ENCODE peak calls at places on chromosomes 2 and 18, in four cellular contexts. One of them, this sample, is unnamed.

GRCh38 chr2:62217980-62218379 is 22.1 kb downstream of the B3GNT2 start:
- DNase-seq in Calu3: no peak
- DNase-seq in colonic mucosa: no peak
- DNase-seq in progenitor cell of endocrine pancreas: no peak
- DNase-seq in this sample: no peak

GRCh38 chr2:122519806-122520205 is 764.4 kb downstream of the TSN start:
- DNase-seq in Calu3: no peak
- DNase-seq in progenitor cell of endocrine pancreas: no peak
- DNase-seq in colonic mucosa: no peak
- DNase-seq in this sample: no peak

GRCh38 chr18:7349181-7349837 is 118.4 kb downstream of the LRRC30 start:
- DNase-seq in progenitor cell of endocrine pancreas: no peak
- DNase-seq in Calu3: no peak
- DNase-seq in colonic mucosa: no peak
- DNase-seq in this sample: no peak

GRCh38 chr2:226791056-226791486 is 8.5 kb downstream of the IRS1 start:
- DNase-seq in Calu3: no peak
- DNase-seq in progenitor cell of endocrine pancreas: no peak
- DNase-seq in colonic mucosa: peak; percentile 59
- DNase-seq in this sample: no peak

GRCh38 chr18:13461936-13462335 is 243.4 kb downstream of the LDLRAD4 start:
- DNase-seq in progenitor cell of endocrine pancreas: no peak
- DNase-seq in colonic mucosa: no peak
- DNase-seq in Calu3: no peak
- DNase-seq in this sample: no peak

GRCh38 chr2:176931588-176932563 is 280.7 kb upstream of the HNRNPA3 start:
- DNase-seq in progenitor cell of endocrine pancreas: no peak
- DNase-seq in Calu3: no peak
- DNase-seq in colonic mucosa: no peak
- DNase-seq in this sample: no peak

GRCh38 chr2:149042881-149043280 is 4.4 kb downstream of the LYPD6B start:
- DNase-seq in progenitor cell of endocrine pancreas: no peak
- DNase-seq in colonic mucosa: no peak
- DNase-seq in Calu3: no peak
- DNase-seq in this sample: no peak

GRCh38 chr18:77000527-77000926 is 132.1 kb downstream of the MBP start:
- DNase-seq in colonic mucosa: peak; percentile 54
- DNase-seq in progenitor cell of endocrine pancreas: no peak
- DNase-seq in Calu3: peak; percentile 82
- DNase-seq in this sample: no peak

GRCh38 chr2:5914831-5915611 is 222.8 kb downstream of the SOX11 start:
- DNase-seq in progenitor cell of endocrine pancreas: peak; percentile 49
- DNase-seq in Calu3: no peak
- DNase-seq in colonic mucosa: no peak
- DNase-seq in this sample: no peak

GRCh38 chr2:121855456-121855985 is 100.1 kb downstream of the TSN start:
- DNase-seq in progenitor cell of endocrine pancreas: no peak
- DNase-seq in Calu3: no peak
- DNase-seq in colonic mucosa: no peak
- DNase-seq in this sample: no peak

GRCh38 chr2:173226899-173227692 is 127.6 kb upstream of the CDCA7 start:
- DNase-seq in colonic mucosa: peak; percentile 41
- DNase-seq in Calu3: peak; percentile 19
- DNase-seq in progenitor cell of endocrine pancreas: no peak
- DNase-seq in this sample: no peak

GRCh38 chr2:9152975-9153402 is 53.6 kb upstream of the ASAP2 start:
- DNase-seq in colonic mucosa: no peak
- DNase-seq in Calu3: no peak
- DNase-seq in progenitor cell of endocrine pancreas: no peak
- DNase-seq in this sample: no peak

GRCh38 chr2:16218651-16219050 is 278.3 kb downstream of the MYCN start:
- DNase-seq in colonic mucosa: peak; percentile 60
- DNase-seq in Calu3: peak; percentile 53
- DNase-seq in progenitor cell of endocrine pancreas: no peak
- DNase-seq in this sample: no peak

GRCh38 chr2:213086566-213086965 is 64.8 kb downstream of the IKZF2 start:
- DNase-seq in Calu3: no peak
- DNase-seq in progenitor cell of endocrine pancreas: no peak
- DNase-seq in colonic mucosa: no peak
- DNase-seq in this sample: no peak

GRCh38 chr2:99659874-99660273 is 170.1 kb upstream of the REV1 start:
- DNase-seq in colonic mucosa: no peak
- DNase-seq in progenitor cell of endocrine pancreas: no peak
- DNase-seq in Calu3: no peak
- DNase-seq in this sample: no peak

GRCh38 chr2:11058129-11058528 is 97.1 kb upstream of the SLC66A3 start:
- DNase-seq in Calu3: no peak
- DNase-seq in colonic mucosa: no peak
- DNase-seq in progenitor cell of endocrine pancreas: no peak
- DNase-seq in this sample: no peak

GRCh38 chr2:213238753-213239591 is 45.3 kb upstream of the SPAG16 start:
- DNase-seq in progenitor cell of endocrine pancreas: no peak
- DNase-seq in colonic mucosa: no peak
- DNase-seq in Calu3: peak; percentile 77
- DNase-seq in this sample: no peak

GRCh38 chr18:78776706-78777105 is 202.9 kb upstream of the SALL3 start:
- DNase-seq in progenitor cell of endocrine pancreas: no peak
- DNase-seq in colonic mucosa: peak; percentile 41
- DNase-seq in Calu3: no peak
- DNase-seq in this sample: no peak

GRCh38 chr18:7873316-7873715 is 306.2 kb downstream of the PTPRM start:
- DNase-seq in colonic mucosa: no peak
- DNase-seq in progenitor cell of endocrine pancreas: no peak
- DNase-seq in Calu3: no peak
- DNase-seq in this sample: no peak

GRCh38 chr2:236912316-236913153 is 173.2 kb upstream of the COPS8 start:
- DNase-seq in Calu3: no peak
- DNase-seq in progenitor cell of endocrine pancreas: no peak
- DNase-seq in colonic mucosa: no peak
- DNase-seq in this sample: no peak

GRCh38 chr18:44716697-44717163 is 36.0 kb downstream of the SETBP1 start:
- DNase-seq in Calu3: no peak
- DNase-seq in progenitor cell of endocrine pancreas: no peak
- DNase-seq in colonic mucosa: no peak
- DNase-seq in this sample: no peak

GRCh38 chr2:88582030-88582429 is 45.2 kb downstream of the EIF2AK3 start:
- DNase-seq in progenitor cell of endocrine pancreas: no peak
- DNase-seq in colonic mucosa: no peak
- DNase-seq in Calu3: no peak
- DNase-seq in this sample: no peak

GRCh38 chr2:234391625-234392024 is 105.3 kb downstream of the ARL4C start:
- DNase-seq in colonic mucosa: no peak
- DNase-seq in Calu3: no peak
- DNase-seq in progenitor cell of endocrine pancreas: no peak
- DNase-seq in this sample: no peak

GRCh38 chr18:11991021-11991770 is 9.9 kb downstream of the IMPA2 start:
- DNase-seq in colonic mucosa: no peak
- DNase-seq in progenitor cell of endocrine pancreas: no peak
- DNase-seq in Calu3: no peak
- DNase-seq in this sample: no peak

GRCh38 chr2:152304845-152305244 is 30.1 kb upstream of the FMNL2 start:
- DNase-seq in progenitor cell of endocrine pancreas: no peak
- DNase-seq in colonic mucosa: no peak
- DNase-seq in Calu3: no peak
- DNase-seq in this sample: no peak

GRCh38 chr2:239732666-239733010 is 292.5 kb downstream of the NDUFA10 start:
- DNase-seq in progenitor cell of endocrine pancreas: no peak
- DNase-seq in Calu3: no peak
- DNase-seq in colonic mucosa: no peak
- DNase-seq in this sample: no peak

GRCh38 chr2:172200495-172201085 is 97.9 kb upstream of the DLX2 start:
- DNase-seq in Calu3: no peak
- DNase-seq in colonic mucosa: peak; percentile 49
- DNase-seq in progenitor cell of endocrine pancreas: no peak
- DNase-seq in this sample: no peak

GRCh38 chr2:46241344-46241743 is 55.9 kb upstream of the EPAS1 start:
- DNase-seq in colonic mucosa: no peak
- DNase-seq in progenitor cell of endocrine pancreas: no peak
- DNase-seq in Calu3: no peak
- DNase-seq in this sample: no peak

GRCh38 chr2:231701456-231702373 is 6.6 kb upstream of the PTMA start:
- DNase-seq in progenitor cell of endocrine pancreas: no peak
- DNase-seq in Calu3: no peak
- DNase-seq in colonic mucosa: no peak
- DNase-seq in this sample: no peak

GRCh38 chr18:67938691-67939090 is 422.2 kb upstream of the DSEL start:
- DNase-seq in Calu3: no peak
- DNase-seq in progenitor cell of endocrine pancreas: no peak
- DNase-seq in colonic mucosa: no peak
- DNase-seq in this sample: no peak

GRCh38 chr2:17628349-17629261 is 88.1 kb downstream of the VSNL1 start:
- DNase-seq in Calu3: no peak
- DNase-seq in colonic mucosa: no peak
- DNase-seq in progenitor cell of endocrine pancreas: no peak
- DNase-seq in this sample: no peak

GRCh38 chr2:100895402-100895801 is 75.5 kb downstream of the NPAS2 start:
- DNase-seq in progenitor cell of endocrine pancreas: no peak
- DNase-seq in Calu3: peak; percentile 67
- DNase-seq in colonic mucosa: peak; percentile 72
- DNase-seq in this sample: no peak

GRCh38 chr2:229410946-229411345 is 139.9 kb upstream of the PID1 start:
- DNase-seq in Calu3: no peak
- DNase-seq in progenitor cell of endocrine pancreas: no peak
- DNase-seq in colonic mucosa: no peak
- DNase-seq in this sample: no peak

GRCh38 chr2:17758123-17758522 is 4.2 kb downstream of the GEN1 start:
- DNase-seq in colonic mucosa: no peak
- DNase-seq in Calu3: no peak
- DNase-seq in progenitor cell of endocrine pancreas: no peak
- DNase-seq in this sample: no peak

GRCh38 chr2:71608441-71608840 is 155.1 kb downstream of the DYSF start:
- DNase-seq in colonic mucosa: no peak
- DNase-seq in progenitor cell of endocrine pancreas: no peak
- DNase-seq in Calu3: no peak
- DNase-seq in this sample: no peak

GRCh38 chr2:207119048-207119447 is 46.7 kb downstream of the KLF7 start:
- DNase-seq in progenitor cell of endocrine pancreas: no peak
- DNase-seq in colonic mucosa: no peak
- DNase-seq in Calu3: no peak
- DNase-seq in this sample: no peak

GRCh38 chr18:62258606-62259005 is 66.5 kb upstream of the TNFRSF11A start:
- DNase-seq in progenitor cell of endocrine pancreas: no peak
- DNase-seq in Calu3: peak; percentile 13
- DNase-seq in colonic mucosa: no peak
- DNase-seq in this sample: no peak

This sample was measured in 8988T.